ENCODE peak calls at places on chromosomes 4 and X, in four cellular contexts. Q is body of pancreas, R is kidney epithelial cell, V is HFF-Myc. K is an unnamed sample.

GRCh38 chrX:15292861-15293260 is 22.6 kb downstream of the ASB11 start:
- DNase-seq in R (no peak), Q (no peak), V (no peak), K (no peak)

GRCh38 chrX:104913348-104913747 is 307.1 kb downstream of the TEX13A start:
- DNase-seq in R (peak; percentile 2), V (no peak), Q (no peak), K (no peak)

GRCh38 chr4:56821394-56822263 is at the start of gene SPINK2:
- DNase-seq in Q (peak; percentile 39), R (no peak), V (no peak), K (peak; percentile 66)

GRCh38 chrX:111445485-111445884 is 33.5 kb upstream of the DCX start:
- DNase-seq in Q (no peak), V (peak; percentile 2), R (peak; percentile 5), K (no peak)

GRCh38 chrX:45191383-45191782 is 9.3 kb downstream of the DIPK2B start:
- DNase-seq in R (no peak), Q (no peak), V (no peak), K (no peak)

GRCh38 chrX:16445166-16445752 is 204.7 kb upstream of the S100G start:
- DNase-seq in Q (peak; percentile 37), V (no peak), R (no peak), K (peak; percentile 32)

GRCh38 chr4:68589790-68590189 is 13.7 kb upstream of the UGT2B17 start:
- DNase-seq in V (no peak), R (no peak), Q (no peak), K (no peak)

GRCh38 chr4:69470561-69470960 is 25.1 kb downstream of the UGT2B4 start:
- DNase-seq in R (no peak), Q (no peak), V (no peak), K (no peak)

GRCh38 chrX:40780123-40780522 is 44.8 kb upstream of the MED14 start:
- DNase-seq in R (no peak), Q (no peak), V (no peak), K (no peak)

GRCh38 chr4:186593587-186593973 is 38.2 kb upstream of the MTNR1A start:
- DNase-seq in V (no peak), R (no peak), Q (no peak), K (no peak)

GRCh38 chr4:38223801-38224236 is 263.6 kb downstream of the PTTG2 start:
- DNase-seq in R (no peak), V (no peak), Q (no peak), K (peak; percentile 19)

GRCh38 chrX:154827624-154828408 is 6.6 kb downstream of the SMIM9 start:
- DNase-seq in V (no peak), R (no peak), Q (no peak), K (no peak)

GRCh38 chr4:47915378-47915777 is 995 bp upstream of the NFXL1 start:
- DNase-seq in V (no peak), R (no peak), Q (no peak), K (no peak)

GRCh38 chr4:47913328-47913727 is 1.1 kb downstream of the NFXL1 start:
- DNase-seq in Q (no peak), R (no peak), V (no peak), K (no peak)

GRCh38 chr4:47914219-47914925 is at the start of gene NFXL1:
- DNase-seq in Q (peak; percentile 97), V (peak; percentile 89), R (peak; percentile 90), K (peak; percentile 93)

GRCh38 chr4:47914926-47915237 is 499 bp upstream of the NFXL1 start:
- DNase-seq in R (no peak), V (no peak), Q (no peak), K (no peak)

GRCh38 chr4:47913858-47914218 is 545 bp downstream of the NFXL1 start:
- DNase-seq in V (no peak), Q (peak; percentile 44), R (no peak), K (peak; percentile 33)
- TF ChIP-seq CTCF in V (no peak), Q (no peak), R (no peak), K (no peak)

DNA sequence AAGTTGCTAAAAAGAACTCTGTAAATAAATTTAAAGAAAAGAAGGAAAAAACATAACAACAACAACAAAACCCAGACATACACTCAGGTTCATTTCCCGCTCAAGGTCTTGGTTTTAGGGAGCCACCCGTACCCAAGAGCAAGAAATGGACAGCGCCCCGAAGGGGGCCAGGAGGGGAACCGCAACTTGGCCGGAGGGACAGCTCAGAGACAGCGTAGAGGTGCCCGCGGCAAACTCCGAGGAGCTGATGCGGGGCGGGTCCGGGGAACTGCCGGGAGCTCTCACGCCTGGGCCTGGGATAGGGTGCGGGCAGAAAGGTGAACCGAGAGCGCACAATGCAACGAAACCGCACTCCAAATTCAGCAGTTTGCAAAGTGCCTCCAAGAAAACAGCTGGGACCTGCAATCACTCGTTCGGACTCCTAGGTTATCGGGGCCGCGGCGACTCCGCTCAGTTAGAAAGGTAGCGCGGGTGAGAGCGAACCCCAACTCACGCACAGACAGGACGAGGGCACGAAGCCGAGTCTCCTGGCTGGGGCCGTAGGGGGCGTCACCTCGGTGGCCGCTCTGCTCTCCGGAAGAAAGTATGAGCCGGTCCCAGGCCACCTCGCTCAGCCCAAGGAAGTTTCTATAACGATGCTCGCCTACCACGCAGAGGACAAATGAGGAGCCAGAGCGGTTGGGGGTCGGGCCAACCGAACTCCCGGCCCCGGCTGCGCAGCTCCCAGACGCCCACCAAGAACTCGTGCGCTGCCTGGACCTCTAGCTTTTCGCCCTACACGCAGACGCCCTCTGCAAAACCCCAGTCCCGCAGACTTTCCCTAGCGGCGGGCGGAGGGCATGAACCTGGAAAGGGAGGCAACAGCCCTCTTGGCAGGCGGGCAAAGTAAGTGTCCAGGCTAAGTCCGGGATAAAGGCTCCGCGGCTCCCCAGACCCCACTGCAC is 1.4 kb downstream of the NDNF start:
- DNase-seq in V (no peak), R (no peak), Q (peak; percentile 51), K (peak; percentile 52)
- TF ChIP-seq CTCF in V (peak; percentile 28), R (peak; percentile 53), Q (peak; percentile 45), K (peak; percentile 24)

GRCh38 chrX:54248309-54248708 is 65.3 kb upstream of the FAM120C start:
- DNase-seq in V (no peak), R (peak; percentile 1), Q (no peak), K (no peak)
- TF ChIP-seq CTCF in V (no peak), R (peak; percentile 25), Q (peak; percentile 33), K (peak; percentile 16)

GRCh38 chr4:72909461-72909860 is 160.1 kb downstream of the COX18 start:
- DNase-seq in Q (no peak), R (no peak), V (no peak), K (peak; percentile 4)
- TF ChIP-seq CTCF in Q (peak; percentile 66), R (peak; percentile 25), V (no peak), K (no peak)